ENCODE peak calls at places on chromosome 16, in ten cellular contexts. One of them, this sample, is unnamed.
A peak's percentile ranks its signal among the peaks of the same experiment; 100 is the strongest.

GRCh38 chr16:49992825-49993224 is 32.2 kb upstream of the CNEP1R1 start:
- DNase-seq in COLO829: no peak
- DNase-seq in choroid plexus epithelial cell: no peak
- DNase-seq in activated naive CD4-positive, alpha-beta T cell treated with anti-CD3 and anti-CD28 coated beads for 36 hours: no peak
- DNase-seq in SHP77 treated with DMSO at 0.1 percent for 48 hours: no peak
- DNase-seq in NCI-H1092: no peak
- DNase-seq in effector CD8-positive, alpha-beta T cell: no peak
- DNase-seq in hypothalamus: no peak
- DNase-seq in stimulated activated CD4-positive, alpha-beta T cell treated with anti-CD3 and anti-CD28 coated beads, Interleukin-12 subunit alpha, Interleukin-12 subunit beta, amount 100 ng/mL, for 48 hours: no peak
- DNase-seq in DND-41: no peak
- DNase-seq in this sample: no peak

GRCh38 chr16:75116081-75116910 is at the start of gene LDHD:
- DNase-seq in NCI-H1092: no peak
- DNase-seq in activated naive CD4-positive, alpha-beta T cell treated with anti-CD3 and anti-CD28 coated beads for 36 hours: no peak
- DNase-seq in stimulated activated CD4-positive, alpha-beta T cell treated with anti-CD3 and anti-CD28 coated beads, Interleukin-12 subunit alpha, Interleukin-12 subunit beta, amount 100 ng/mL, for 48 hours: no peak
- DNase-seq in DND-41: no peak
- DNase-seq in effector CD8-positive, alpha-beta T cell: no peak
- DNase-seq in COLO829: peak; percentile 13
- DNase-seq in hypothalamus: peak; percentile 80
- DNase-seq in SHP77 treated with DMSO at 0.1 percent for 48 hours: peak; percentile 66
- DNase-seq in choroid plexus epithelial cell: peak; percentile 66
- DNase-seq in this sample: no peak

GRCh38 chr16:11446566-11447119 is 101.4 kb downstream of the RMI2 start:
- DNase-seq in NCI-H1092: peak; percentile 18
- DNase-seq in choroid plexus epithelial cell: no peak
- DNase-seq in SHP77 treated with DMSO at 0.1 percent for 48 hours: no peak
- DNase-seq in effector CD8-positive, alpha-beta T cell: no peak
- DNase-seq in activated naive CD4-positive, alpha-beta T cell treated with anti-CD3 and anti-CD28 coated beads for 36 hours: no peak
- DNase-seq in hypothalamus: no peak
- DNase-seq in DND-41: no peak
- DNase-seq in stimulated activated CD4-positive, alpha-beta T cell treated with anti-CD3 and anti-CD28 coated beads, Interleukin-12 subunit alpha, Interleukin-12 subunit beta, amount 100 ng/mL, for 48 hours: no peak
- DNase-seq in COLO829: no peak
- DNase-seq in this sample: no peak

GRCh38 chr16:51540259-51540658 is 389.2 kb upstream of the SALL1 start:
- DNase-seq in NCI-H1092: no peak
- DNase-seq in SHP77 treated with DMSO at 0.1 percent for 48 hours: no peak
- DNase-seq in DND-41: no peak
- DNase-seq in COLO829: peak; percentile 14
- DNase-seq in hypothalamus: no peak
- DNase-seq in stimulated activated CD4-positive, alpha-beta T cell treated with anti-CD3 and anti-CD28 coated beads, Interleukin-12 subunit alpha, Interleukin-12 subunit beta, amount 100 ng/mL, for 48 hours: no peak
- DNase-seq in effector CD8-positive, alpha-beta T cell: no peak
- DNase-seq in activated naive CD4-positive, alpha-beta T cell treated with anti-CD3 and anti-CD28 coated beads for 36 hours: no peak
- DNase-seq in choroid plexus epithelial cell: no peak
- DNase-seq in this sample: no peak

GRCh38 chr16:15493416-15494181 is 59.2 kb downstream of the BMERB1 start:
- DNase-seq in choroid plexus epithelial cell: peak; percentile 40
- DNase-seq in DND-41: no peak
- DNase-seq in stimulated activated CD4-positive, alpha-beta T cell treated with anti-CD3 and anti-CD28 coated beads, Interleukin-12 subunit alpha, Interleukin-12 subunit beta, amount 100 ng/mL, for 48 hours: no peak
- DNase-seq in COLO829: no peak
- DNase-seq in NCI-H1092: peak; percentile 12
- DNase-seq in hypothalamus: no peak
- DNase-seq in effector CD8-positive, alpha-beta T cell: no peak
- DNase-seq in activated naive CD4-positive, alpha-beta T cell treated with anti-CD3 and anti-CD28 coated beads for 36 hours: no peak
- DNase-seq in SHP77 treated with DMSO at 0.1 percent for 48 hours: no peak
- DNase-seq in this sample: no peak

GRCh38 chr16:58128721-58129096 is 472 bp downstream of the CFAP20 start:
- DNase-seq in DND-41: peak; percentile 45
- DNase-seq in choroid plexus epithelial cell: no peak
- DNase-seq in SHP77 treated with DMSO at 0.1 percent for 48 hours: no peak
- DNase-seq in hypothalamus: peak; percentile 25
- DNase-seq in COLO829: no peak
- DNase-seq in effector CD8-positive, alpha-beta T cell: peak; percentile 29
- DNase-seq in stimulated activated CD4-positive, alpha-beta T cell treated with anti-CD3 and anti-CD28 coated beads, Interleukin-12 subunit alpha, Interleukin-12 subunit beta, amount 100 ng/mL, for 48 hours: no peak
- DNase-seq in NCI-H1092: no peak
- DNase-seq in activated naive CD4-positive, alpha-beta T cell treated with anti-CD3 and anti-CD28 coated beads for 36 hours: no peak
- DNase-seq in this sample: no peak

GRCh38 chr16:62249069-62249468 is 212.8 kb upstream of the CDH8 start:
- DNase-seq in SHP77 treated with DMSO at 0.1 percent for 48 hours: no peak
- DNase-seq in DND-41: no peak
- DNase-seq in effector CD8-positive, alpha-beta T cell: no peak
- DNase-seq in stimulated activated CD4-positive, alpha-beta T cell treated with anti-CD3 and anti-CD28 coated beads, Interleukin-12 subunit alpha, Interleukin-12 subunit beta, amount 100 ng/mL, for 48 hours: no peak
- DNase-seq in COLO829: no peak
- DNase-seq in choroid plexus epithelial cell: no peak
- DNase-seq in hypothalamus: no peak
- DNase-seq in activated naive CD4-positive, alpha-beta T cell treated with anti-CD3 and anti-CD28 coated beads for 36 hours: no peak
- DNase-seq in NCI-H1092: no peak
- DNase-seq in this sample: no peak

GRCh38 chr16:2970563-2970962 is 1.4 kb downstream of the PAQR4 start:
- DNase-seq in NCI-H1092: no peak
- DNase-seq in choroid plexus epithelial cell: no peak
- DNase-seq in activated naive CD4-positive, alpha-beta T cell treated with anti-CD3 and anti-CD28 coated beads for 36 hours: no peak
- DNase-seq in SHP77 treated with DMSO at 0.1 percent for 48 hours: no peak
- DNase-seq in COLO829: no peak
- DNase-seq in stimulated activated CD4-positive, alpha-beta T cell treated with anti-CD3 and anti-CD28 coated beads, Interleukin-12 subunit alpha, Interleukin-12 subunit beta, amount 100 ng/mL, for 48 hours: no peak
- DNase-seq in effector CD8-positive, alpha-beta T cell: no peak
- DNase-seq in DND-41: no peak
- DNase-seq in hypothalamus: no peak
- DNase-seq in this sample: no peak

GRCh38 chr16:18948372-18949020 is 22.3 kb upstream of the SMG1 start:
- DNase-seq in activated naive CD4-positive, alpha-beta T cell treated with anti-CD3 and anti-CD28 coated beads for 36 hours: no peak
- DNase-seq in choroid plexus epithelial cell: no peak
- DNase-seq in COLO829: no peak
- DNase-seq in DND-41: no peak
- DNase-seq in hypothalamus: no peak
- DNase-seq in stimulated activated CD4-positive, alpha-beta T cell treated with anti-CD3 and anti-CD28 coated beads, Interleukin-12 subunit alpha, Interleukin-12 subunit beta, amount 100 ng/mL, for 48 hours: no peak
- DNase-seq in NCI-H1092: no peak
- DNase-seq in SHP77 treated with DMSO at 0.1 percent for 48 hours: no peak
- DNase-seq in effector CD8-positive, alpha-beta T cell: no peak
- DNase-seq in this sample: no peak

GRCh38 chr16:88068476-88069396 is 117.5 kb downstream of the BANP start:
- DNase-seq in effector CD8-positive, alpha-beta T cell: no peak
- DNase-seq in COLO829: no peak
- DNase-seq in hypothalamus: no peak
- DNase-seq in NCI-H1092: no peak
- DNase-seq in SHP77 treated with DMSO at 0.1 percent for 48 hours: no peak
- DNase-seq in stimulated activated CD4-positive, alpha-beta T cell treated with anti-CD3 and anti-CD28 coated beads, Interleukin-12 subunit alpha, Interleukin-12 subunit beta, amount 100 ng/mL, for 48 hours: no peak
- DNase-seq in DND-41: no peak
- DNase-seq in activated naive CD4-positive, alpha-beta T cell treated with anti-CD3 and anti-CD28 coated beads for 36 hours: no peak
- DNase-seq in choroid plexus epithelial cell: no peak
- DNase-seq in this sample: no peak

GRCh38 chr16:15640966-15641365 is 2.0 kb downstream of the MARF1 start:
- DNase-seq in NCI-H1092: no peak
- DNase-seq in effector CD8-positive, alpha-beta T cell: no peak
- DNase-seq in activated naive CD4-positive, alpha-beta T cell treated with anti-CD3 and anti-CD28 coated beads for 36 hours: no peak
- DNase-seq in DND-41: no peak
- DNase-seq in hypothalamus: no peak
- DNase-seq in choroid plexus epithelial cell: no peak
- DNase-seq in SHP77 treated with DMSO at 0.1 percent for 48 hours: no peak
- DNase-seq in COLO829: no peak
- DNase-seq in stimulated activated CD4-positive, alpha-beta T cell treated with anti-CD3 and anti-CD28 coated beads, Interleukin-12 subunit alpha, Interleukin-12 subunit beta, amount 100 ng/mL, for 48 hours: no peak
- DNase-seq in this sample: no peak

GRCh38 chr16:70752381-70752780 is 48.6 kb downstream of the VAC14 start:
- DNase-seq in NCI-H1092: no peak
- DNase-seq in DND-41: no peak
- DNase-seq in effector CD8-positive, alpha-beta T cell: no peak
- DNase-seq in COLO829: no peak
- DNase-seq in hypothalamus: no peak
- DNase-seq in stimulated activated CD4-positive, alpha-beta T cell treated with anti-CD3 and anti-CD28 coated beads, Interleukin-12 subunit alpha, Interleukin-12 subunit beta, amount 100 ng/mL, for 48 hours: no peak
- DNase-seq in activated naive CD4-positive, alpha-beta T cell treated with anti-CD3 and anti-CD28 coated beads for 36 hours: no peak
- DNase-seq in choroid plexus epithelial cell: no peak
- DNase-seq in SHP77 treated with DMSO at 0.1 percent for 48 hours: no peak
- DNase-seq in this sample: no peak

GRCh38 chr16:75286996-75287395 is 35.6 kb upstream of the BCAR1 start:
- DNase-seq in choroid plexus epithelial cell: no peak
- DNase-seq in NCI-H1092: no peak
- DNase-seq in effector CD8-positive, alpha-beta T cell: no peak
- DNase-seq in SHP77 treated with DMSO at 0.1 percent for 48 hours: no peak
- DNase-seq in COLO829: no peak
- DNase-seq in activated naive CD4-positive, alpha-beta T cell treated with anti-CD3 and anti-CD28 coated beads for 36 hours: no peak
- DNase-seq in DND-41: no peak
- DNase-seq in stimulated activated CD4-positive, alpha-beta T cell treated with anti-CD3 and anti-CD28 coated beads, Interleukin-12 subunit alpha, Interleukin-12 subunit beta, amount 100 ng/mL, for 48 hours: no peak
- DNase-seq in hypothalamus: no peak
- DNase-seq in this sample: no peak

GRCh38 chr16:81185416-81185815 is 53.1 kb upstream of the BCO1 start:
- DNase-seq in activated naive CD4-positive, alpha-beta T cell treated with anti-CD3 and anti-CD28 coated beads for 36 hours: no peak
- DNase-seq in hypothalamus: peak; percentile 26
- DNase-seq in effector CD8-positive, alpha-beta T cell: no peak
- DNase-seq in choroid plexus epithelial cell: no peak
- DNase-seq in NCI-H1092: no peak
- DNase-seq in COLO829: no peak
- DNase-seq in DND-41: no peak
- DNase-seq in stimulated activated CD4-positive, alpha-beta T cell treated with anti-CD3 and anti-CD28 coated beads, Interleukin-12 subunit alpha, Interleukin-12 subunit beta, amount 100 ng/mL, for 48 hours: no peak
- DNase-seq in SHP77 treated with DMSO at 0.1 percent for 48 hours: no peak
- DNase-seq in this sample: no peak

GRCh38 chr16:85153656-85154091 is 41.4 kb upstream of the CIBAR2 start:
- DNase-seq in COLO829: no peak
- DNase-seq in effector CD8-positive, alpha-beta T cell: no peak
- DNase-seq in stimulated activated CD4-positive, alpha-beta T cell treated with anti-CD3 and anti-CD28 coated beads, Interleukin-12 subunit alpha, Interleukin-12 subunit beta, amount 100 ng/mL, for 48 hours: no peak
- DNase-seq in SHP77 treated with DMSO at 0.1 percent for 48 hours: peak; percentile 51
- DNase-seq in NCI-H1092: no peak
- DNase-seq in choroid plexus epithelial cell: no peak
- DNase-seq in hypothalamus: no peak
- DNase-seq in DND-41: no peak
- DNase-seq in activated naive CD4-positive, alpha-beta T cell treated with anti-CD3 and anti-CD28 coated beads for 36 hours: no peak
- DNase-seq in this sample: no peak

GRCh38 chr16:55642611-55643010 is 13.2 kb upstream of the SLC6A2 start:
- DNase-seq in effector CD8-positive, alpha-beta T cell: no peak
- DNase-seq in NCI-H1092: no peak
- DNase-seq in stimulated activated CD4-positive, alpha-beta T cell treated with anti-CD3 and anti-CD28 coated beads, Interleukin-12 subunit alpha, Interleukin-12 subunit beta, amount 100 ng/mL, for 48 hours: no peak
- DNase-seq in choroid plexus epithelial cell: no peak
- DNase-seq in hypothalamus: no peak
- DNase-seq in DND-41: no peak
- DNase-seq in SHP77 treated with DMSO at 0.1 percent for 48 hours: no peak
- DNase-seq in activated naive CD4-positive, alpha-beta T cell treated with anti-CD3 and anti-CD28 coated beads for 36 hours: no peak
- DNase-seq in COLO829: no peak
- DNase-seq in this sample: no peak

GRCh38 chr16:3413730-3414379 is 12.8 kb downstream of the ZNF174 start:
- DNase-seq in COLO829: no peak
- DNase-seq in activated naive CD4-positive, alpha-beta T cell treated with anti-CD3 and anti-CD28 coated beads for 36 hours: no peak
- DNase-seq in effector CD8-positive, alpha-beta T cell: no peak
- DNase-seq in hypothalamus: no peak
- DNase-seq in stimulated activated CD4-positive, alpha-beta T cell treated with anti-CD3 and anti-CD28 coated beads, Interleukin-12 subunit alpha, Interleukin-12 subunit beta, amount 100 ng/mL, for 48 hours: no peak
- DNase-seq in SHP77 treated with DMSO at 0.1 percent for 48 hours: no peak
- DNase-seq in DND-41: peak; percentile 46
- DNase-seq in choroid plexus epithelial cell: peak; percentile 10
- DNase-seq in NCI-H1092: no peak
- DNase-seq in this sample: no peak

GRCh38 chr16:73037845-73038570 is 9.9 kb downstream of the ZFHX3 start:
- DNase-seq in hypothalamus: no peak
- DNase-seq in activated naive CD4-positive, alpha-beta T cell treated with anti-CD3 and anti-CD28 coated beads for 36 hours: no peak
- DNase-seq in SHP77 treated with DMSO at 0.1 percent for 48 hours: no peak
- DNase-seq in stimulated activated CD4-positive, alpha-beta T cell treated with anti-CD3 and anti-CD28 coated beads, Interleukin-12 subunit alpha, Interleukin-12 subunit beta, amount 100 ng/mL, for 48 hours: no peak
- DNase-seq in effector CD8-positive, alpha-beta T cell: no peak
- DNase-seq in NCI-H1092: no peak
- DNase-seq in COLO829: no peak
- DNase-seq in DND-41: no peak
- DNase-seq in choroid plexus epithelial cell: no peak
- DNase-seq in this sample: no peak

GRCh38 chr16:89004209-89004831 is 27.3 kb upstream of the CBFA2T3 start:
- DNase-seq in effector CD8-positive, alpha-beta T cell: no peak
- DNase-seq in DND-41: no peak
- DNase-seq in choroid plexus epithelial cell: peak; percentile 13
- DNase-seq in activated naive CD4-positive, alpha-beta T cell treated with anti-CD3 and anti-CD28 coated beads for 36 hours: no peak
- DNase-seq in stimulated activated CD4-positive, alpha-beta T cell treated with anti-CD3 and anti-CD28 coated beads, Interleukin-12 subunit alpha, Interleukin-12 subunit beta, amount 100 ng/mL, for 48 hours: no peak
- DNase-seq in COLO829: no peak
- DNase-seq in SHP77 treated with DMSO at 0.1 percent for 48 hours: no peak
- DNase-seq in hypothalamus: no peak
- DNase-seq in NCI-H1092: no peak
- DNase-seq in this sample: no peak

GRCh38 chr16:67666538-67667433 is at the start of the genes C16orf86 and ENKD1:
- DNase-seq in activated naive CD4-positive, alpha-beta T cell treated with anti-CD3 and anti-CD28 coated beads for 36 hours: peak; percentile 84
- DNase-seq in effector CD8-positive, alpha-beta T cell: peak; percentile 72
- DNase-seq in hypothalamus: peak; percentile 65
- DNase-seq in SHP77 treated with DMSO at 0.1 percent for 48 hours: peak; percentile 31
- DNase-seq in stimulated activated CD4-positive, alpha-beta T cell treated with anti-CD3 and anti-CD28 coated beads, Interleukin-12 subunit alpha, Interleukin-12 subunit beta, amount 100 ng/mL, for 48 hours: peak; percentile 56
- DNase-seq in NCI-H1092: peak; percentile 78
- DNase-seq in COLO829: peak; percentile 50
- DNase-seq in choroid plexus epithelial cell: peak; percentile 70
- DNase-seq in DND-41: peak; percentile 85
- DNase-seq in this sample: peak; percentile 93

GRCh38 chr16:4350365-4350786 is 745 bp downstream of the PAM16 start:
- DNase-seq in stimulated activated CD4-positive, alpha-beta T cell treated with anti-CD3 and anti-CD28 coated beads, Interleukin-12 subunit alpha, Interleukin-12 subunit beta, amount 100 ng/mL, for 48 hours: peak; percentile 17
- DNase-seq in activated naive CD4-positive, alpha-beta T cell treated with anti-CD3 and anti-CD28 coated beads for 36 hours: no peak
- DNase-seq in effector CD8-positive, alpha-beta T cell: no peak
- DNase-seq in NCI-H1092: no peak
- DNase-seq in choroid plexus epithelial cell: no peak
- DNase-seq in hypothalamus: no peak
- DNase-seq in COLO829: no peak
- DNase-seq in SHP77 treated with DMSO at 0.1 percent for 48 hours: no peak
- DNase-seq in DND-41: no peak
- DNase-seq in this sample: no peak

GRCh38 chr16:3317315-3317999 is 12.2 kb downstream of the ZNF75A start:
- DNase-seq in DND-41: no peak
- DNase-seq in hypothalamus: no peak
- DNase-seq in SHP77 treated with DMSO at 0.1 percent for 48 hours: no peak
- DNase-seq in stimulated activated CD4-positive, alpha-beta T cell treated with anti-CD3 and anti-CD28 coated beads, Interleukin-12 subunit alpha, Interleukin-12 subunit beta, amount 100 ng/mL, for 48 hours: no peak
- DNase-seq in effector CD8-positive, alpha-beta T cell: no peak
- DNase-seq in activated naive CD4-positive, alpha-beta T cell treated with anti-CD3 and anti-CD28 coated beads for 36 hours: no peak
- DNase-seq in NCI-H1092: no peak
- DNase-seq in COLO829: no peak
- DNase-seq in choroid plexus epithelial cell: peak; percentile 37
- DNase-seq in this sample: no peak

GRCh38 chr16:24428751-24429150 is 110.6 kb upstream of the RBBP6 start:
- DNase-seq in stimulated activated CD4-positive, alpha-beta T cell treated with anti-CD3 and anti-CD28 coated beads, Interleukin-12 subunit alpha, Interleukin-12 subunit beta, amount 100 ng/mL, for 48 hours: no peak
- DNase-seq in effector CD8-positive, alpha-beta T cell: no peak
- DNase-seq in choroid plexus epithelial cell: no peak
- DNase-seq in SHP77 treated with DMSO at 0.1 percent for 48 hours: no peak
- DNase-seq in DND-41: no peak
- DNase-seq in activated naive CD4-positive, alpha-beta T cell treated with anti-CD3 and anti-CD28 coated beads for 36 hours: no peak
- DNase-seq in COLO829: no peak
- DNase-seq in NCI-H1092: no peak
- DNase-seq in hypothalamus: no peak
- DNase-seq in this sample: no peak

This sample was measured in GM19239.